ENCODE peak calls at places on chromosome 20, in eight cellular contexts. O is WTC11, Z is left lung, H is IMR-90, I is cardiac fibroblast, T is GM13976, C is AG04450, K is GM10248. G is an unnamed sample.

GRCh38 chr20:20719411-20719810 is 7.0 kb upstream of the RALGAPA2 start:
- DNase-seq in O (no peak), Z (no peak), H (no peak), I (no peak), T (no peak), C (no peak), K (no peak), G (no peak)

GRCh38 chr20:3797226-3797545 is 1.1 kb downstream of the CDC25B start:
- DNase-seq in O (no peak), Z (peak; percentile 33), H (no peak), I (no peak), T (no peak), C (no peak), K (no peak), G (no peak)

GRCh38 chr20:40431611-40432010 is 257.4 kb downstream of the MAFB start:
- DNase-seq in O (no peak), Z (no peak), H (no peak), I (no peak), T (no peak), C (no peak), K (no peak), G (no peak)

GRCh38 chr20:50153500-50154377 is at the start of gene PEDS1:
- DNase-seq in O (peak; percentile 88), Z (peak; percentile 92), H (peak; percentile 90), I (peak; percentile 95), T (peak; percentile 99), C (peak; percentile 80), K (peak; percentile 99), G (peak; percentile 83)

GRCh38 chr20:9629821-9630220 is 115.4 kb downstream of the LAMP5 start:
- DNase-seq in O (no peak), Z (no peak), H (no peak), I (no peak), T (no peak), C (no peak), K (no peak), G (no peak)

GRCh38 chr20:48571945-48572589 is 255.7 kb downstream of the PREX1 start:
- DNase-seq in O (no peak), Z (no peak), H (no peak), I (no peak), T (no peak), C (no peak), K (no peak), G (no peak)

GRCh38 chr20:62365814-62366369 is 1.2 kb downstream of the LAMA5 start:
- DNase-seq in O (peak; percentile 67), Z (no peak), H (no peak), I (peak; percentile 36), T (no peak), C (no peak), K (no peak), G (no peak)

GRCh38 chr20:41168281-41169183 is 31.2 kb downstream of the PLCG1 start:
- DNase-seq in O (no peak), Z (peak; percentile 27), H (no peak), I (no peak), T (no peak), C (no peak), K (no peak), G (no peak)

GRCh38 chr20:44702776-44703175 is 12.4 kb upstream of the CCN5 start:
- DNase-seq in O (no peak), Z (peak; percentile 81), H (peak; percentile 91), I (peak; percentile 98), T (peak; percentile 76), C (peak; percentile 87), K (peak; percentile 64), G (no peak)

GRCh38 chr20:46975976-46976375 is 81.3 kb downstream of the EYA2 start:
- DNase-seq in O (no peak), Z (no peak), H (no peak), I (no peak), T (no peak), C (no peak), K (no peak), G (no peak)

GRCh38 chr20:52593634-52594033 is 378.5 kb upstream of the TSHZ2 start:
- DNase-seq in O (no peak), Z (no peak), H (no peak), I (no peak), T (no peak), C (no peak), K (no peak), G (no peak)

GRCh38 chr20:13228771-13229170 is 7.7 kb downstream of the ISM1 start:
- DNase-seq in O (no peak), Z (no peak), H (no peak), I (no peak), T (no peak), C (no peak), K (no peak), G (no peak)

GRCh38 chr20:10555865-10556308 is 117.9 kb downstream of the JAG1 start:
- DNase-seq in O (no peak), Z (no peak), H (peak; percentile 66), I (peak; percentile 69), T (no peak), C (no peak), K (no peak), G (no peak)

GRCh38 chr20:1809121-1809520 is 86.1 kb upstream of the SIRPA start:
- DNase-seq in O (no peak), Z (no peak), H (peak; percentile 92), I (peak; percentile 34), T (no peak), C (no peak), K (no peak), G (no peak)

GRCh38 chr20:48383252-48383651 is 444.5 kb downstream of the PREX1 start:
- DNase-seq in O (no peak), Z (no peak), H (no peak), I (no peak), T (no peak), C (no peak), K (no peak), G (no peak)

GRCh38 chr20:10536531-10536930 is 101.4 kb downstream of the SLX4IP start:
- DNase-seq in O (peak; percentile 58), Z (no peak), H (peak; percentile 68), I (peak; percentile 68), T (no peak), C (no peak), K (no peak), G (no peak)

GRCh38 chr20:33644313-33645071 is 17.6 kb upstream of the C20orf144 start:
- DNase-seq in O (no peak), Z (no peak), H (no peak), I (no peak), T (no peak), C (no peak), K (no peak), G (no peak)

GRCh38 chr20:2544211-2544610 is 7.8 kb downstream of the TMC2 start:
- DNase-seq in O (no peak), Z (no peak), H (peak; percentile 7), I (no peak), T (no peak), C (no peak), K (no peak), G (no peak)

GRCh38 chr20:47817573-47817972 is 32.3 kb upstream of the SULF2 start:
- DNase-seq in O (no peak), Z (no peak), H (no peak), I (no peak), T (no peak), C (no peak), K (no peak), G (no peak)

GRCh38 chr20:62628691-62629090 is 13.6 kb upstream of the SLCO4A1 start:
- DNase-seq in O (peak; percentile 55), Z (no peak), H (peak; percentile 13), I (no peak), T (no peak), C (no peak), K (no peak), G (no peak)

GRCh38 chr20:9220874-9221547 is 152.1 kb downstream of the PLCB4 start:
- DNase-seq in O (no peak), Z (no peak), H (peak; percentile 84), I (peak; percentile 64), T (no peak), C (peak; percentile 33), K (no peak), G (no peak)

GRCh38 chr20:49214546-49214945 is 4.7 kb upstream of the DDX27 start:
- DNase-seq in O (no peak), Z (no peak), H (no peak), I (no peak), T (no peak), C (no peak), K (no peak), G (no peak)

GRCh38 chr20:49278817-49279676 is 1.2 kb upstream of the ZNFX1 start:
- DNase-seq in O (no peak), Z (no peak), H (no peak), I (peak; percentile 39), T (no peak), C (no peak), K (no peak), G (no peak)

GRCh38 chr20:11624704-11625103 is 293.0 kb upstream of the BTBD3 start:
- DNase-seq in O (no peak), Z (no peak), H (no peak), I (no peak), T (no peak), C (no peak), K (no peak), G (no peak)

GRCh38 chr20:50953821-50954220 is 4.5 kb downstream of the DPM1 start:
- DNase-seq in O (no peak), Z (no peak), H (no peak), I (no peak), T (no peak), C (no peak), K (no peak), G (no peak)

GRCh38 chr20:380763-381580 is 412 bp downstream of the TRIB3 start:
- DNase-seq in O (peak; percentile 84), Z (peak; percentile 62), H (peak; percentile 57), I (peak; percentile 75), T (peak; percentile 83), C (no peak), K (peak; percentile 80), G (peak; percentile 65)
- TF ChIP-seq CTCF in O (no peak), Z (no peak), H (no peak), I (no peak), T (no peak), C (no peak), K (no peak), G (peak; percentile 43)

GRCh38 chr20:595330-596308 is 14.5 kb downstream of the TCF15 start:
- DNase-seq in O (no peak), Z (no peak), H (no peak), I (no peak), T (no peak), C (no peak), K (no peak), G (no peak)
- TF ChIP-seq CTCF in O (no peak), Z (no peak), H (no peak), I (no peak), T (no peak), C (no peak), K (no peak), G (no peak)

GRCh38 chr20:35739294-35740163 is 2.5 kb downstream of the RBM39 start:
- DNase-seq in O (no peak), Z (no peak), H (peak; percentile 50), I (peak; percentile 53), T (peak; percentile 20), C (no peak), K (no peak), G (no peak)
- TF ChIP-seq CTCF in O (no peak), Z (no peak), H (peak; percentile 31), I (peak; percentile 37), T (no peak), C (peak; percentile 31), K (no peak), G (peak; percentile 35)

DNA sequence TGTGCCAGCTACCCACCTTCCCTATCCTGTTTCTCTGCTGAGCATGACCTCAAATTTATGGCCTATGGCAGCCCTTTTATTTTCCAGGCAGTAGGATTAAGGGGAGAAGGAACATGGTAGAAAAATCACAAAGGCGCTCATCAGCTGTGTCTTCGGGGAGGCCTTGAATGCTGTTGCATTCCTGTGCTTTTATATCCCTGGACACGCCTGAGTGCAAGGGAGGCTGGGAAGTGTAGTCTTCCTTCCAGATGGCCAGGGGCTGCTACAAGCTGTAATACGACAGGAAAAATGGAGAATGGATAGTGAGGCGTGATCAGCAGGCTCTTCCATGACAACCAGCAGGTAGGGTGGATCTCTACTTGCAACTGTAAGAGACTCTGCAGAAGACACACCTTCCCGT is 210.9 kb upstream of the GGTLC1 start:
- DNase-seq in O (no peak), Z (no peak), H (no peak), I (no peak), T (no peak), C (no peak), K (no peak), G (no peak)
- TF ChIP-seq CTCF in O (no peak), Z (no peak), H (no peak), I (no peak), T (no peak), C (no peak), K (no peak), G (no peak)

G was measured in progenitor cell of endocrine pancreas.